ENCODE peak calls at places on chromosome 12, in seven cellular contexts. U is AG04450; A is GM13976; G is activated naive CD8-positive, alpha-beta T cell treated with anti-CD3 and anti-CD28 coated beads, Interleukin-2, amount 50 U/mL, for 24 hours; E is amygdala; R is naive B cell; K is stimulated activated CD4-positive, alpha-beta T cell treated with anti-CD3 and anti-CD28 coated beads, TNF-alpha, amount 100 ng/mL, for 48 hours. I is an unnamed sample.

GRCh38 chr12:2292560-2292959 is 239.8 kb downstream of the CACNA1C start:
- DNase-seq in U (no peak), G (no peak), K (no peak), A (no peak), R (no peak), E (no peak), I (no peak)

GRCh38 chr12:18383203-18383602 is 121.9 kb downstream of the PIK3C2G start:
- DNase-seq in A (no peak), K (no peak), U (peak), R (no peak), G (no peak), E (no peak), I (peak)

GRCh38 chr12:94649349-94650142 is 811 bp downstream of the TMCC3 start:
- DNase-seq in R (peak), A (peak), E (no peak), G (peak), U (no peak), K (no peak), I (no peak)

GRCh38 chr12:124512667-124513296 is 54.6 kb downstream of the NCOR2 start:
- DNase-seq in G (no peak), E (no peak), R (no peak), A (no peak), K (no peak), U (peak), I (peak)

GRCh38 chr12:3154006-3154405 is 76.8 kb downstream of the TSPAN9 start:
- DNase-seq in A (no peak), G (no peak), K (no peak), U (no peak), R (no peak), E (no peak), I (no peak)

GRCh38 chr12:45305904-45306303 is 90.0 kb downstream of the ANO6 start:
- DNase-seq in A (no peak), U (no peak), R (no peak), E (no peak), G (no peak), K (no peak), I (no peak)

GRCh38 chr12:100795193-100796179 is 910 bp downstream of the ANO4 start:
- DNase-seq in K (no peak), R (no peak), U (no peak), E (no peak), A (no peak), G (no peak), I (no peak)

GRCh38 chr12:124007356-124007755 is 34.3 kb downstream of the ZNF664 start:
- DNase-seq in K (no peak), G (no peak), E (no peak), U (no peak), R (no peak), A (no peak), I (no peak)

GRCh38 chr12:47725893-47726292 is 603 bp upstream of the ENDOU start:
- DNase-seq in G (no peak), A (no peak), R (no peak), E (no peak), K (no peak), U (no peak), I (peak)

GRCh38 chr12:121170581-121171260 is 38.0 kb downstream of the P2RX7 start:
- DNase-seq in A (no peak), R (no peak), G (no peak), U (no peak), K (no peak), E (no peak), I (no peak)

GRCh38 chr12:124040286-124040685 is 67.3 kb downstream of the ZNF664 start:
- DNase-seq in A (no peak), U (no peak), K (no peak), E (no peak), G (no peak), R (no peak), I (no peak)

GRCh38 chr12:25322351-25322750 is 71.6 kb upstream of the KRAS start:
- DNase-seq in K (no peak), U (no peak), E (no peak), A (no peak), G (no peak), R (no peak), I (no peak)

GRCh38 chr12:128971802-128972201 is 118.5 kb downstream of the GLT1D1 start:
- DNase-seq in R (no peak), E (no peak), A (no peak), U (no peak), G (no peak), K (no peak), I (no peak)

GRCh38 chr12:119448737-119449136 is 114.2 kb downstream of the CCDC60 start:
- DNase-seq in R (no peak), E (no peak), A (no peak), K (no peak), U (no peak), G (no peak), I (no peak)